ENCODE peak calls at places on chromosome 16, in nine cellular contexts. Q is esophagus squamous epithelium, I is IMR-90, M is adrenal gland, Y is heart left ventricle, E is transverse colon, L is uterus, K is A549, D is lower leg skin. U is an unnamed sample.

GRCh38 chr16:68116256-68116853 is 31.2 kb downstream of the NFATC3 start:
- DNase-seq in K (peak; percentile 61), Q (no peak), D (no peak), M (no peak), E (no peak), Y (no peak), I (peak; percentile 51), L (no peak), U (no peak)

GRCh38 chr16:56530872-56531271 is 11.0 kb upstream of the BBS2 start:
- DNase-seq in Y (no peak), D (no peak), M (no peak), I (no peak), L (no peak), E (no peak), Q (no peak), K (no peak), U (no peak)

GRCh38 chr16:29730649-29731048 is 15.1 kb downstream of the C16orf54 start:
- DNase-seq in Y (no peak), K (no peak), E (peak; percentile 14), M (no peak), Q (no peak), D (no peak), I (no peak), L (no peak), U (no peak)

GRCh38 chr16:49348408-49349176 is 25.0 kb upstream of the C16orf78 start:
- DNase-seq in L (no peak), I (no peak), Q (no peak), Y (no peak), D (peak; percentile 75), M (no peak), K (peak; percentile 13), E (no peak), U (no peak)

GRCh38 chr16:47779201-47780016 is 318.3 kb downstream of the PHKB start:
- DNase-seq in Y (no peak), Q (no peak), I (peak; percentile 28), E (no peak), L (no peak), K (peak; percentile 11), M (peak; percentile 30), D (no peak), U (no peak)

GRCh38 chr16:20740007-20740883 is 1.4 kb downstream of the THUMPD1 start:
- DNase-seq in D (no peak), Q (no peak), M (no peak), I (no peak), Y (no peak), L (no peak), E (no peak), K (peak; percentile 17), U (no peak)

GRCh38 chr16:22318690-22319358 is 21.6 kb downstream of the POLR3E start:
- DNase-seq in E (peak; percentile 38), K (peak; percentile 55), I (peak; percentile 22), D (peak; percentile 79), L (no peak), M (no peak), Q (no peak), Y (no peak), U (no peak)

GRCh38 chr16:10805362-10805761 is 13.2 kb downstream of the TVP23A start:
- DNase-seq in M (no peak), D (no peak), K (no peak), Y (no peak), Q (no peak), L (no peak), E (no peak), I (no peak), U (no peak)

DNA sequence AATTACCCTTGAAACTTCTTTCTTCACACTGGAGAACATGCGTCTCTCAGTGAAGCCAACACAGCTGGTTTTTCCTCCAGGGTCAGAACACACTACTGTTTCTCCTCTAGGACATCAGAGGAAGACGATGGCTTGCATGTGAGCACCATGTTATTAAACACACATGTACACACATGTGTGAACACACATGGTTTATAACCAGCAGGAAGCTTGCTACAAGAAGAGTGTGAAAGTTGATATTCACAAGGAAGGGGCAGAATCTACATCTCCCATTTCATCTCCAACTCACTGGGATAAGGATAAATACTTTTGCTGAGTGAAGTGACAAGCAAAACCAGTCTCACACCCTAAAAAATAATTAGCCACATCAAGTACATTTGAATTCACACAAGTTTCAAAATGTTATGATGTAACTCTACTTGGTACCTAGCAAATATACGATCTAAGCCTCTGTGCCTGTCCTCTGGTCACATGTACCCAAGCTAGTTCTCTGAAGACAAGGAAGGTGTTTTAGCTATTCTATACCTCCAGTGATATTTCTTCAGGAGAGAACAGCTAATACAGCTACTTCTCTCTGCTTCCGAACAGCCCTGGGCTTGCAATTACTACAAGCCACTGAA is 127.7 kb downstream of the PARN start:
- DNase-seq in Y (no peak), E (no peak), Q (no peak), L (no peak), M (no peak), D (no peak), I (no peak), K (no peak), U (no peak)
- TF ChIP-seq POLR2A in Y (no peak), E (no peak), Q (no peak), L (no peak), M (no peak), D (no peak), I (no peak), K (no peak), U (no peak)

GRCh38 chr16:50550035-50550434 is 1.8 kb downstream of the NKD1 start:
- DNase-seq in L (peak; percentile 37), Q (no peak), D (no peak), Y (no peak), M (no peak), I (no peak), E (no peak), K (no peak), U (no peak)
- H3K4me3 ChIP-seq in L (peak overlapping the region; percentile 56), Q (peak overlapping the region; percentile 91), D (no peak overlapping the region), Y (peak overlapping the region; percentile 80), M (no peak overlapping the region), I (no peak overlapping the region), E (peak overlapping the region; percentile 86), K (no peak overlapping the region), U (peak overlapping the region; percentile 73)

GRCh38 chr16:87850009-87851006 is 19.0 kb downstream of the SLC7A5 start:
- DNase-seq in Q (no peak), M (peak; percentile 45), Y (peak; percentile 69), K (no peak), D (no peak), L (peak; percentile 46), I (peak; percentile 31), E (peak; percentile 72), U (no peak)

GRCh38 chr16:87849419-87850008 is 19.8 kb downstream of the SLC7A5 start:
- DNase-seq in K (no peak), L (no peak), E (no peak), Q (no peak), I (no peak), Y (no peak), M (no peak), D (no peak), U (no peak)

GRCh38 chr16:87853411-87854052 is 15.8 kb downstream of the SLC7A5 start:
- DNase-seq in Y (peak; percentile 96), M (peak; percentile 87), E (peak; percentile 95), K (peak; percentile 94), Q (peak; percentile 66), I (peak; percentile 90), L (peak; percentile 90), D (peak; percentile 99), U (peak; percentile 97)

GRCh38 chr16:87851141-87851587 is 18.1 kb downstream of the SLC7A5 start:
- DNase-seq in M (no peak), I (no peak), L (no peak), D (no peak), E (no peak), Q (no peak), Y (no peak), K (no peak), U (no peak)

DNA sequence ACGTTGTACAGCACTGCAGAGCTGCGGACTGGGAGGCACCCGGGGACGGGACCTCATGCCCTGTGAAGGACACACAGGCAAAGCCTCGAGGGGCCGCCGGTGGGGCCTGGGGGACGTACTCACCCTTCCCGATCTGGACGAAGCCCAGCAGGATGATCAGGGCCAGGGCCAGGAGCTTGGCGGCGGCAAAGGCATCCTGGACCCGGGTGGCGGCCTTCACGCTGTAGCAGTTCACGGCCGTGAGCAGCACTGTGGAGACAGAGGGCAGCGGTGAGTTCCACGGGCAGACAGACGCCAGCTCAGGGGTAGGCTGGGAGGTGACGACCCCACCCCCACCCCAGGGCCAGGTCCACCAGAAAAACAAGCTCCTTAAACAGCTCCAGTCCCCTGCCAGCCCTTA is 17.7 kb downstream of the SLC7A5 start:
- DNase-seq in I (no peak), K (no peak), Q (no peak), Y (no peak), L (no peak), D (no peak), E (no peak), M (no peak), U (no peak)
- TF ChIP-seq CTCF in I (no peak), K (no peak), Q (no peak), Y (no peak), L (no peak), D (no peak), E (no peak), M (no peak), U (no peak)

GRCh38 chr16:4049031-4049430 is 67.2 kb downstream of the ADCY9 start:
- DNase-seq in Y (no peak), E (no peak), I (no peak), M (no peak), Q (no peak), D (peak; percentile 59), K (no peak), L (no peak), U (peak; percentile 31)
- TF ChIP-seq POLR2A in Y (no peak), E (no peak), I (no peak), M (no peak), Q (no peak), D (no peak), K (no peak), L (no peak), U (no peak)

GRCh38 chr16:53115773-53116172 is 61.0 kb downstream of the CHD9 start:
- DNase-seq in D (no peak), Q (no peak), K (no peak), E (no peak), M (no peak), I (no peak), L (no peak), Y (no peak), U (no peak)

GRCh38 chr16:53105565-53105964 is 50.8 kb downstream of the CHD9 start:
- DNase-seq in I (no peak), K (no peak), D (no peak), Y (no peak), M (no peak), Q (no peak), E (no peak), L (no peak), U (no peak)

GRCh38 chr16:53112015-53112414 is 57.2 kb downstream of the CHD9 start:
- DNase-seq in M (no peak), I (no peak), D (no peak), Y (no peak), Q (no peak), E (no peak), L (no peak), K (no peak), U (no peak)

GRCh38 chr16:53115047-53115446 is 60.3 kb downstream of the CHD9 start:
- DNase-seq in I (no peak), K (no peak), D (no peak), L (no peak), E (no peak), M (no peak), Y (no peak), Q (no peak), U (no peak)

GRCh38 chr16:53111078-53111776 is 56.4 kb downstream of the CHD9 start:
- DNase-seq in M (no peak), K (no peak), I (peak; percentile 60), Q (no peak), D (no peak), E (no peak), Y (no peak), L (no peak), U (no peak)
- H3K4me3 ChIP-seq in M (no peak overlapping the region), K (no peak overlapping the region), I (no peak overlapping the region), Q (no peak overlapping the region), D (no peak overlapping the region), E (no peak overlapping the region), Y (no peak overlapping the region), L (no peak overlapping the region), U (no peak overlapping the region)